ENCODE peak calls at places on chromosomes 13 and 19, in five cellular contexts. J is MM.1S, U is fibroblast of the aortic adventitia, L is stomach, M is cardiac muscle cell. P is an unnamed sample.

GRCh38 chr13:20175907-20176652 is 15.2 kb upstream of the GJA3 start:
- DNase-seq in J (no peak), U (peak; percentile 39), L (no peak), M (no peak), P (no peak)

GRCh38 chr19:1251233-1251502 is 2.8 kb downstream of the MIDN start:
- DNase-seq in J (no peak), U (peak; percentile 63), L (peak; percentile 72), M (peak; percentile 60), P (peak; percentile 60)

GRCh38 chr13:113668491-113668971 is 1.5 kb downstream of the GRK1 start:
- DNase-seq in J (no peak), U (no peak), L (peak; percentile 22), M (no peak), P (no peak)

GRCh38 chr19:32150605-32151004 is 194.8 kb upstream of the ZNF507 start:
- DNase-seq in J (no peak), U (no peak), L (no peak), M (no peak), P (no peak)

GRCh38 chr13:77492982-77493381 is 42.5 kb upstream of the SCEL start:
- DNase-seq in J (peak; percentile 41), U (peak; percentile 58), L (no peak), M (peak; percentile 23), P (no peak)

GRCh38 chr19:11137542-11138384 is 17.8 kb downstream of the SPC24 start:
- DNase-seq in J (peak; percentile 51), U (peak; percentile 95), L (peak; percentile 77), M (peak; percentile 80), P (peak; percentile 97)

GRCh38 chr19:45676851-45677263 is 8.8 kb downstream of the GIPR start:
- DNase-seq in J (no peak), U (no peak), L (peak; percentile 49), M (no peak), P (no peak)

GRCh38 chr19:43780706-43781525 is at the start of gene KCNN4:
- DNase-seq in J (no peak), U (peak; percentile 58), L (peak; percentile 57), M (no peak), P (no peak)

GRCh38 chr19:8641908-8642547 is 11.6 kb downstream of the NFILZ start:
- DNase-seq in J (peak; percentile 61), U (peak; percentile 81), L (no peak), M (peak; percentile 33), P (peak; percentile 51)

GRCh38 chr13:98976338-98976737 is 1.5 kb downstream of the DOCK9 start:
- DNase-seq in J (no peak), U (peak; percentile 64), L (no peak), M (no peak), P (no peak)

GRCh38 chr13:76723551-76724232 is 162.5 kb downstream of the KCTD12 start:
- DNase-seq in J (no peak), U (peak; percentile 96), L (no peak), M (no peak), P (peak; percentile 26)

GRCh38 chr13:71962735-71963134 is 95.7 kb upstream of the DACH1 start:
- DNase-seq in J (no peak), U (no peak), L (no peak), M (no peak), P (no peak)

GRCh38 chr13:31093145-31093885 is 68.4 kb downstream of the HSPH1 start:
- DNase-seq in J (no peak), U (no peak), L (no peak), M (no peak), P (no peak)

GRCh38 chr19:11265785-11266236 is 3.5 kb upstream of the DOCK6 start:
- DNase-seq in J (no peak), U (peak; percentile 28), L (peak; percentile 91), M (no peak), P (no peak)

GRCh38 chr13:97851269-97851668 is 102.2 kb upstream of the IPO5 start:
- DNase-seq in J (no peak), U (peak; percentile 4), L (no peak), M (no peak), P (no peak)

GRCh38 chr19:16754207-16754806 is 34.7 kb downstream of the NWD1 start:
- DNase-seq in J (no peak), U (no peak), L (no peak), M (no peak), P (no peak)

GRCh38 chr19:43605875-43606568 is 5.9 kb upstream of the SRRM5 start:
- DNase-seq in J (no peak), U (no peak), L (no peak), M (no peak), P (no peak)

GRCh38 chr13:88068316-88068715 is 397.1 kb downstream of the SLITRK5 start:
- DNase-seq in J (no peak), U (no peak), L (no peak), M (no peak), P (no peak)

GRCh38 chr13:45587897-45588296 is 27.6 kb downstream of the ERICH6B start:
- DNase-seq in J (no peak), U (no peak), L (no peak), M (no peak), P (no peak)
- H3K4me3 ChIP-seq in J (no peak overlapping the region), U (no peak overlapping the region), L (no peak overlapping the region), M (no peak overlapping the region), P (no peak overlapping the region)

GRCh38 chr13:110034031-110034430 is 247.6 kb upstream of the IRS2 start:
- DNase-seq in J (no peak), U (no peak), L (no peak), M (no peak), P (no peak)
- H3K4me3 ChIP-seq in J (no peak overlapping the region), U (no peak overlapping the region), L (no peak overlapping the region), M (no peak overlapping the region), P (no peak overlapping the region)

GRCh38 chr19:46717034-46717715 is at the start of gene PRKD2:
- DNase-seq in J (peak; percentile 82), U (peak; percentile 79), L (peak; percentile 93), M (peak; percentile 89), P (peak; percentile 96)

GRCh38 chr19:46714523-46715106 is 2.3 kb downstream of the PRKD2 start:
- DNase-seq in J (peak; percentile 95), U (no peak), L (no peak), M (no peak), P (no peak)

GRCh38 chr19:46716672-46717033 is 261 bp downstream of the PRKD2 start:
- DNase-seq in J (no peak), U (no peak), L (no peak), M (peak; percentile 33), P (peak; percentile 58)

GRCh38 chr19:46715620-46716012 is 1.3 kb downstream of the PRKD2 start:
- DNase-seq in J (peak; percentile 24), U (no peak), L (no peak), M (no peak), P (peak; percentile 24)

DNA sequence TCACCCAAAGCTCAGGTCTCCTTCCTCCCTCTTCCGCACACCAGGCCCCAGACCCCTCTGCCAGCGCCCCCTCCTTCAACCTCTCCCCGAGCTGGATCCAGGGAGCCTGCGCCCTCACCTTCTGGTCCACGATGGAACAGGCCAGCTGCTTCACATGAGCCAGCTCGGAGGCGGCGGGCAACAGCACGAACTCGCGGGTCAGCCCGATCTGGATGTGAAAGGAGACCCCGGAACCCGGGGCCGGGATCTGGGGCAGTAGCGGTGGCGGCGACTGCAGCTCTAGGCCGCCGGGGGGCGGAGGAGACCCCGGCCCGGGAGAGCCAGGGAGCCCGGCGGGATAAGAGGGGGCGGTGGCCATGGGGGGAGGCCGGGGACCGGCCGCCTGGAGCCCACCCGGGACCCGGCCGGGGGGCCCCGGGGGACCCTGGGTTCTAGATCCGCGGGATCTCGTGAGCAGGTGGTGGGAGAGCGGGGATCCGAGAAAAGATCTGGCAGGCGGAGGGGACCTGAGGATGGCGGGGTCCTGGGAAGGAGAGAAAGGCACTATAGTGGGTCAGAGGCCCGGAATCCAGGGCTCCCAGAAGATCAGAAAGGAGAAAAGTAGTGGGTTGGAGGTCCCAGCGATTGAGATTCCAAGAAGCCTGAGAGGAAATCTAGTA is 772 bp downstream of the PRKD2 start:
- DNase-seq in J (no peak), U (no peak), L (peak; percentile 39), M (peak; percentile 61), P (peak; percentile 85)
- H3K4me3 ChIP-seq in J (peak overlapping the region; percentile 98), U (peak overlapping the region; percentile 78), L (peak overlapping the region; percentile 74), M (peak overlapping the region; percentile 96), P (peak overlapping the region; percentile 99)

DNA sequence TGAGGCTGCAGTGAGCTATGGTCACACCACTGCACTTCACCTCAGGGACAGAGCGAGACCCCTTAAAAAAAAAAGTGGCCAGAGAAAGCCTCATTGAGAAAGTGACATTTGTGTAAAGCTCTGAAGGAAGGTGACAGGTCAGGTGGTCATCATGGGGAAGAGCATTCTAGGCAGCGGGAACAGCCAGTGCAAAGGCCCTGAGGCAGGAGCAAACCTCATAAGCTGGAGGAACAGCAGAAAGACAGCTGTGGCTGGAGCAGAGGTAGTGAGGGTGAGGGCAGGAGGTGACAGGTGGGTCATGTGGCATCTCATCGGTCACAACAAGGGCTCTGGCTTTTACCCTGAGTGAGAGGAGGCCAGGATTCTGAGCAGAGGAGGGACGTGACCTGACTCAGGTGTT is 64.4 kb downstream of the RYR1 start:
- DNase-seq in J (no peak), U (no peak), L (no peak), M (no peak), P (no peak)
- H3K4me3 ChIP-seq in J (no peak overlapping the region), U (no peak overlapping the region), L (no peak overlapping the region), M (no peak overlapping the region), P (no peak overlapping the region)

GRCh38 chr13:43785681-43786471 is 896 bp downstream of the ENOX1 start:
- DNase-seq in J (peak; percentile 18), U (peak; percentile 78), L (peak; percentile 70), M (peak; percentile 86), P (peak; percentile 77)
- H3K4me3 ChIP-seq in J (peak overlapping the region; percentile 61), U (peak overlapping the region; percentile 75), L (peak overlapping the region; percentile 78), M (peak overlapping the region; percentile 65), P (peak overlapping the region; percentile 64)

GRCh38 chr19:13056052-13056660 is 46.5 kb downstream of the LYL1 start:
- DNase-seq in J (no peak), U (peak; percentile 78), L (peak; percentile 52), M (no peak), P (peak; percentile 49)
- H3K4me3 ChIP-seq in J (no peak overlapping the region), U (peak overlapping the region; percentile 49), L (no peak overlapping the region), M (no peak overlapping the region), P (peak overlapping the region; percentile 27)

GRCh38 chr19:5230730-5231555 is 109.7 kb downstream of the PTPRS start:
- DNase-seq in J (no peak), U (no peak), L (no peak), M (no peak), P (no peak)

GRCh38 chr19:5229778-5230165 is 110.8 kb downstream of the PTPRS start:
- DNase-seq in J (no peak), U (no peak), L (no peak), M (no peak), P (no peak)

GRCh38 chr19:5228490-5228889 is 112.1 kb downstream of the PTPRS start:
- DNase-seq in J (no peak), U (no peak), L (no peak), M (no peak), P (no peak)

GRCh38 chr19:5231857-5232503 is 108.6 kb downstream of the PTPRS start:
- DNase-seq in J (no peak), U (peak; percentile 22), L (no peak), M (no peak), P (no peak)

GRCh38 chr19:5228932-5229777 is 111.5 kb downstream of the PTPRS start:
- DNase-seq in J (no peak), U (no peak), L (no peak), M (no peak), P (no peak)
- H3K4me3 ChIP-seq in J (no peak overlapping the region), U (no peak overlapping the region), L (peak overlapping the region; percentile 36), M (no peak overlapping the region), P (no peak overlapping the region)

P was measured in neural progenitor cell.